ENCODE peak calls at places on chromosomes 13 and 19, in seven cellular contexts. I is suprapubic skin, L is prostate gland, W is tibial nerve, H is H1, P is HCT116, F is uterus. R is an unnamed sample. For H3K36me3, the result is how much of the 10 kb centered on the place peaks cover.

GRCh38 chr19:14473073-14473790 is 1.9 kb downstream of the PTGER1 start:
- DNase-seq in P (no peak), W (no peak), L (no peak), F (no peak), I (no peak), H (peak), R (no peak)

GRCh38 chr19:18346091-18346490 is 5.7 kb downstream of the PGPEP1 start:
- DNase-seq in W (no peak), H (peak), P (no peak), I (no peak), F (no peak), L (no peak), R (peak)

GRCh38 chr13:101258071-101258470 is 158.2 kb downstream of the NALCN start:
- DNase-seq in I (no peak), W (no peak), P (peak), H (no peak), F (no peak), L (no peak), R (no peak)

GRCh38 chr19:45322311-45322710 is 364 bp downstream of the CKM start:
- DNase-seq in P (no peak), F (no peak), H (no peak), I (no peak), W (no peak), L (no peak), R (no peak)

GRCh38 chr13:63110431-63110830 is 1694.8 kb upstream of the PCDH20 start:
- DNase-seq in W (no peak), P (no peak), H (no peak), L (no peak), F (no peak), I (no peak), R (no peak)

GRCh38 chr19:18438331-18439024 is 545 bp upstream of the ISYNA1 start:
- DNase-seq in P (no peak), L (peak), F (peak), I (no peak), H (peak), W (no peak), R (no peak)

GRCh38 chr19:7211191-7211988 is 82.8 kb downstream of the INSR start:
- DNase-seq in P (no peak), W (no peak), F (peak), H (no peak), L (no peak), I (no peak), R (no peak)

GRCh38 chr19:7869453-7869909 is 4.7 kb downstream of the PRR36 start:
- DNase-seq in F (peak), P (no peak), L (peak), H (peak), I (no peak), W (no peak), R (peak)

GRCh38 chr13:32068255-32068654 is 36.7 kb downstream of the FRY start:
- DNase-seq in I (no peak), H (no peak), L (no peak), F (no peak), W (no peak), P (no peak), R (no peak)

GRCh38 chr13:21872795-21873194 is 201.9 kb downstream of the FGF9 start:
- DNase-seq in I (no peak), F (no peak), H (no peak), W (no peak), L (no peak), P (no peak), R (no peak)

GRCh38 chr19:34351382-34351802 is 13.6 kb upstream of the GPI start:
- DNase-seq in P (no peak), I (no peak), L (no peak), H (no peak), W (no peak), F (no peak), R (no peak)

GRCh38 chr13:23751195-23751594 is 138.0 kb downstream of the MIPEP start:
- DNase-seq in L (no peak), F (no peak), P (no peak), H (no peak), W (no peak), I (no peak), R (no peak)

GRCh38 chr19:19276386-19276785 is 3.3 kb upstream of the TM6SF2 start:
- DNase-seq in H (no peak), I (no peak), P (no peak), L (no peak), F (no peak), W (no peak), R (no peak)

GRCh38 chr19:55165952-55166529 is 372 bp downstream of the DNAAF3 start:
- DNase-seq in L (no peak), P (peak), F (peak), H (peak), I (no peak), W (no peak), R (peak)

GRCh38 chr13:35789335-35790166 is 313.1 kb upstream of the MAB21L1 start:
- DNase-seq in F (no peak), L (no peak), I (no peak), W (no peak), P (peak), H (no peak), R (no peak)

GRCh38 chr19:58022283-58022660 is 11.6 kb upstream of the ZSCAN1 start:
- DNase-seq in P (no peak), L (no peak), W (no peak), H (no peak), F (no peak), I (no peak), R (no peak)

GRCh38 chr19:33460221-33460908 is 61.2 kb downstream of the PEPD start:
- DNase-seq in I (peak), W (no peak), H (no peak), F (no peak), L (no peak), P (no peak), R (no peak)

GRCh38 chr19:10036601-10037071 is 23.4 kb downstream of the RDH8 start:
- DNase-seq in W (no peak), H (no peak), I (no peak), L (no peak), P (no peak), F (no peak), R (no peak)

GRCh38 chr13:47628666-47629065 is 372.4 kb downstream of the SUCLA2 start:
- DNase-seq in H (no peak), L (no peak), W (no peak), F (no peak), P (no peak), I (no peak), R (no peak)

GRCh38 chr19:13033244-13033643 is 38.0 kb downstream of the NFIX start:
- DNase-seq in P (no peak), L (no peak), H (no peak), I (no peak), W (no peak), F (no peak), R (no peak)

GRCh38 chr13:38941353-38941945 is 49.2 kb downstream of the STOML3 start:
- DNase-seq in I (no peak), P (no peak), H (no peak), W (no peak), F (no peak), L (no peak), R (no peak)

GRCh38 chr19:3293560-3293959 is 69.1 kb downstream of the CELF5 start:
- DNase-seq in I (no peak), H (no peak), P (no peak), W (no peak), F (no peak), L (no peak), R (no peak)

GRCh38 chr19:13396256-13397080 is 109.8 kb downstream of the CACNA1A start:
- DNase-seq in H (peak), P (peak), I (no peak), L (no peak), W (peak), F (no peak), R (no peak)

GRCh38 chr19:50486823-50487515 is 10.3 kb upstream of the GARIN5A start:
- DNase-seq in I (no peak), L (no peak), W (no peak), F (no peak), P (peak), H (peak), R (no peak)

GRCh38 chr13:110957931-110958330 is 43.1 kb upstream of the ANKRD10 start:
- DNase-seq in I (no peak), P (no peak), F (no peak), H (no peak), W (no peak), L (no peak), R (no peak)

GRCh38 chr19:12946092-12946845 is 607 bp downstream of the RAD23A start:
- DNase-seq in F (peak), H (peak), I (no peak), W (no peak), P (peak), L (peak), R (peak)

GRCh38 chr13:23159205-23159586 is 21.6 kb upstream of the SGCG start:
- DNase-seq in P (no peak), F (no peak), L (no peak), H (peak), W (peak), I (no peak), R (no peak)

GRCh38 chr19:46206176-46206575 is 23.4 kb upstream of the IGFL1 start:
- DNase-seq in L (peak), W (no peak), P (no peak), F (no peak), H (no peak), I (no peak), R (no peak)

GRCh38 chr19:44816301-44816700 is 7.4 kb downstream of the BCAM start:
- DNase-seq in H (no peak), P (no peak), I (no peak), W (no peak), L (no peak), F (no peak), R (no peak)

GRCh38 chr13:110993788-110994187 is 78.9 kb upstream of the ANKRD10 start:
- DNase-seq in H (no peak), L (no peak), P (no peak), I (no peak), W (no peak), F (no peak), R (no peak)

GRCh38 chr19:719081-719512 is 10.4 kb downstream of the PALM start:
- DNase-seq in W (peak), H (peak), P (no peak), L (no peak), F (peak), I (peak), R (no peak)

GRCh38 chr13:94713556-94714182 is 1.3 kb upstream of the SOX21 start:
- DNase-seq in L (no peak), H (peak), F (no peak), I (no peak), P (no peak), W (no peak), R (no peak)

GRCh38 chr13:76745246-76746200 is 140.7 kb downstream of the KCTD12 start:
- DNase-seq in W (no peak), I (no peak), F (no peak), L (no peak), P (no peak), H (no peak), R (no peak)
- TF ChIP-seq POLR2A in W (no peak), I (no peak), F (no peak), L (no peak), P (no peak), H (no peak), R (no peak)

DNA sequence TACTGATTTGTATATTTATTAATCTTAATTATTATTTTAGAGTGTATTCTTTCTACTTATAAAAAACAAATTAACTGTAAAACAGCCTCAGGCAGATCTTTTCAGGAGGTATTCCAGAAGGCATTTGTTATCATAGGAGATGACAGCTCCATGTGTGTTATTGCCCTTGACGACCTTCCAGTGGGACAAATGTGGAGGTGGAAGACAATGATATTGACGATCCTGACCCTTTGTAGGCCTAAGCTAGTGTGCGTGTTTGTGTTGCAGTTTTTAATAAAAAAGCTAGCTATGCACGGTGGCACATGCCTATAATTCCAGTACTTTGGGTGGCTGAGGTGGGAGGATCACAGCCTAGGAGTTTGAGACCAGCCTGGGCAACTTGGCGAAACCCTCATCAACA is 46.7 kb downstream of the NDFIP2 start:
- DNase-seq in L (no peak), P (no peak), H (no peak), F (no peak), W (no peak), I (no peak), R (no peak)
- H3K36me3 ChIP-seq in L (under half), P (under half), H (under half), F (under half), W (under half), I (under half), R (under half)

GRCh38 chr13:33752631-33753030 is 65.3 kb upstream of the RFC3 start:
- DNase-seq in W (no peak), P (no peak), H (no peak), I (no peak), L (no peak), F (no peak), R (no peak)
- TF ChIP-seq POLR2A in W (no peak), P (no peak), H (no peak), I (no peak), L (no peak), F (no peak), R (no peak)

GRCh38 chr13:113469582-113469981 is 16.3 kb upstream of the ADPRHL1 start:
- DNase-seq in F (no peak), W (no peak), I (no peak), H (no peak), L (no peak), P (no peak), R (no peak)
- H3K36me3 ChIP-seq in F (under half), W (under half), I (under half), H (under half), L (under half), P (under half), R (under half)

DNA sequence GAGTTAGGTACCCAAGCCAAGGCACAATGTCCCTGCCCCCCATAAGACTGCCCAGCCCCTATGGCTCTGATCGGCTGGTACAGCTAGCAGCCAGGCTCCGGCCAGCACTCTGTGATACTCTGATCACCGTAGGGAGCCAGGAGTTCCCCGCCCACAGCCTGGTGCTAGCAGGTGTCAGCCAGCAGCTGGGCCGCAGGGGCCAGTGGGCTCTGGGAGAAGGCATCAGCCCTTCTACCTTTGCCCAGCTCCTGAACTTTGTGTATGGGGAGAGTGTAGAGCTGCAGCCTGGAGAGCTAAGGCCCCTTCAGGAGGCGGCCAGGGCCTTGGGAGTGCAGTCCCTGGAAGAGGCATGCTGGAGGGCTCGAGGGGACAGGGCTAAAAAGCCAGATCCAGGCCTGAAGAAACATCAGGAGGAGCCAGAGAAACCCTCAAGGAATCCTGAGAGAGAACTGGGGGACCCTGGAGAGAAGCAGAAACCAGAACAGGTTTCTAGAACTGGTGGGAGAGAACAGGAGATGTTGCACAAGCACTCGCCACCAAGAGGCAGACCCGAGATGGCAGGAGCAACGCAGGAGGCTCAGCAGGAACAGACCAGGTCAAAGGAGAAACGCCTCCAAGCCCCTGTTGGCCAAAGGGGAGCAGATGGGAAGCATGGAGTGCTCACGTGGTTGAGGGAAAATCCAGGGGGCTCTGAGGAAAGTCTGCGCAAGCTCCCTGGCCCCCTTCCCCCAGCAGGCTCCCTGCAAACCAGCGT is 3.0 kb upstream of the KMT2B start:
- DNase-seq in W (no peak), L (no peak), F (no peak), H (no peak), P (no peak), I (peak), R (no peak)
- TF ChIP-seq POLR2A in W (no peak), L (no peak), F (no peak), H (no peak), P (no peak), I (no peak), R (no peak)

DNA sequence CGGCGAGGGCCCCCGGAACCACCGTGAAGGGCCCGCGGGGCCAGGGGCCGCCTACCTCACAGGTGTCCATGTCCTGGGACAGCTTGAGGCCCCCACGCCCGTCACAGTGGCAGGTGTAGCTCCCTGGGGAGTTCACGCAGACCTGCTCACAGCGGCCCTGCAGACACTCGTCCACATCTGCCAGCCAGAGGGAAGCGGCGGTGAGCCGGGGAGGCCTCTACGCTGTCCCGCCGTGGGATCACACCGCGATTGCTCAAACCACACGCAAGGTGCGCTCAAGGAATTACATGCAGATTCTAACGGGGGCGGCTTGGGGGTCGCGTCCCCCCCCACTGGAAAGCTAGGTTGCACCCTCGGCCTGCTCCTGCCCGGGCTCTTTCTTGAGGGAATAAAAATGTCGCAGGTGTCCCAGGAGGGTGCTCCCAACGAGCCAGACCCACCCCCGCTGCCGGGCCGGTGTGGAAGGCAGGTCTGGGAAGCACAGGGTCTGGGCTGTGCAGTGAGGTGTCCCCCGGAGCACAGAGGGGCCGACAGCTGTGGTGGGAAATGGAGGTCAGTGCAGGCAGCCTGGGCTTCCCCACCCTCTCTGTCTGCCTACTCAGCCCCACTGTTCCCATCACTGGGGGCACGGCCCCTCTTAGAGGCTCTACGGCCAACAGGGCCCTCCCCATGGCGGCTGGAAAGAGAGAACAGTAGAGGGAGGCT is 29.2 kb downstream of the GAS6 start:
- DNase-seq in P (no peak), W (no peak), I (no peak), F (no peak), H (no peak), L (no peak), R (no peak)
- H3K36me3 ChIP-seq in P (under half), W (under half), I (under half), F (under half), H (under half), L (under half), R (under half)

GRCh38 chr19:41265376-41266153 is 1.4 kb downstream of the HNRNPUL1 start:
- DNase-seq in H (no peak), F (no peak), P (no peak), L (peak), W (no peak), I (no peak), R (peak)
- TF ChIP-seq POLR2A in H (peak), F (no peak), P (no peak), L (no peak), W (no peak), I (no peak), R (no peak)

DNA sequence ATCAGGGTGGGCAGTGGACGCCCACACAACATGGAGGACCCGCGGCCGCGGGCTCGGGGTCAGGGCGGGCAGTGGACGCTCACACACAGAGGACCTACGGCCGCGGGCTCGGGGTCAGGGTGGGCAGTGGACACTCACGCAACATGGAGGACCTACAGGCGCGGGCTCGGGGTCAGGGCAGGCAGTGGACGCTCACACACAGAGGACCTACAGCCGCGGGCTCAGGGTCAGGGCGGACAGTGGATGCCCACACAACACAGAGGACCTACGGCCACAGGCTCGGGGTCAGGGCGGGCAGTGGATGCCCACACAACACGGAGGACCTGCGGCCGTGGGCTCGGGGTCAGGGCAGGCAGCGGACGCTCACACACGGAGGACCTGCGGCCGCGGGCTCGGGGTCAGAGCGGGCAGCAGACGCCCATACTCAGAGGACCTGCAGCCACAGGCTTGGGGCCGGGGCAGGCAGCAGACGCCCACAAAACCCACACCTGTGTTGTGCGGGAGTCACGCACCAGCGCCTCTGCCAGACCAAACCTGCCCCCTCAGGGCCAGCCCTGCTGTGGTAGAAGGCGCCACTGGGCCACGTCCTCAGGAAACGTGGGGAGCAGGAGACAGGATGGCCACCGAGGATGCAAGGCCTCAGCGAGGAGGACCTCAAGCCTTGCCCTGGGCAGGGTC is 27.6 kb upstream of the C13orf46 start:
- DNase-seq in F (no peak), I (no peak), W (no peak), L (no peak), P (no peak), H (no peak), R (no peak)
- H3K36me3 ChIP-seq in F (under half), I (under half), W (under half), L (under half), P (under half), H (under half), R (under half)

GRCh38 chr19:17075035-17075859 is at the start of the genes HAUS8 and MYO9B:
- DNase-seq in W (peak), L (peak), H (peak), P (peak), F (peak), I (peak), R (peak)
- TF ChIP-seq POLR2A in W (peak), L (peak), H (peak), P (peak), F (peak), I (peak), R (no peak)

DNA sequence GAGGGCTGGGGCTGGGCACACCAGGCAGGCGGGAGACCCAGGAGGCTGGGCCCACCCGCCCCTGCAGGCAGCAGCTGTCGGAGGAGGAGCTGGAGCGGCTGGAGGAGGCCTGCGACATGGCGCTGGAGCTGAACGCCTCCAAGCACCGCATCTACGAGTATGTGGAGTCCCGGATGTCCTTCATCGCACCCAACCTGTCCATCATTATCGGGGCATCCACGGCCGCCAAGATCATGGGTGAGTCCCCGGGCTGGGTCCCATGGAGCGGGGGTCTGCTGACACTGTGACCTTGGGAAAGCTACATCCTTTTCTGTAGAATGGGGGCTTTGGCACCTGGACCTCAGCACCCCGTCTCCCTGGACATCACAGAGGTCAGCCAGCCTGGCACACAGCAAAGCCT is 8.1 kb downstream of the PRPF31 start:
- DNase-seq in I (no peak), P (no peak), W (no peak), H (no peak), F (no peak), L (no peak), R (no peak)
- H3K36me3 ChIP-seq in I (half or more), P (under half), W (under half), H (half or more), F (under half), L (under half), R (under half)